ENCODE peak calls at places on chromosome 21, in ten cellular contexts. One of them, this sample, is unnamed.

GRCh38 chr21:41678016-41678935 is 88.6 kb downstream of the RIPK4 start:
- DNase-seq in head of caudate nucleus: no peak
- DNase-seq in activated T-helper 1 cell treated with Interleukin-2 at 50 U/mL for 16 hours: no peak
- DNase-seq in neural progenitor cell: no peak
- DNase-seq in esophagus squamous epithelium: no peak
- DNase-seq in AG09309: no peak
- DNase-seq in brain microvascular endothelial cell: no peak
- DNase-seq in CD8-positive, alpha-beta memory T cell: no peak
- DNase-seq in iPS-NIHi11: no peak
- DNase-seq in astrocyte of the cerebellum: no peak
- DNase-seq in this sample: no peak

GRCh38 chr21:28485301-28486022 is 507.2 kb downstream of the LTN1 start:
- DNase-seq in AG09309: peak
- DNase-seq in iPS-NIHi11: no peak
- DNase-seq in brain microvascular endothelial cell: peak
- DNase-seq in esophagus squamous epithelium: no peak
- DNase-seq in activated T-helper 1 cell treated with Interleukin-2 at 50 U/mL for 16 hours: no peak
- DNase-seq in astrocyte of the cerebellum: peak
- DNase-seq in head of caudate nucleus: no peak
- DNase-seq in CD8-positive, alpha-beta memory T cell: no peak
- DNase-seq in neural progenitor cell: no peak
- DNase-seq in this sample: no peak

GRCh38 chr21:31538821-31539220 is 120.7 kb upstream of the SOD1 start:
- DNase-seq in CD8-positive, alpha-beta memory T cell: no peak
- DNase-seq in activated T-helper 1 cell treated with Interleukin-2 at 50 U/mL for 16 hours: no peak
- DNase-seq in iPS-NIHi11: no peak
- DNase-seq in neural progenitor cell: no peak
- DNase-seq in astrocyte of the cerebellum: no peak
- DNase-seq in brain microvascular endothelial cell: no peak
- DNase-seq in head of caudate nucleus: no peak
- DNase-seq in esophagus squamous epithelium: no peak
- DNase-seq in AG09309: no peak
- DNase-seq in this sample: no peak

GRCh38 chr21:36103434-36103833 is 31.4 kb upstream of the CBR3 start:
- DNase-seq in iPS-NIHi11: no peak
- DNase-seq in astrocyte of the cerebellum: no peak
- DNase-seq in head of caudate nucleus: no peak
- DNase-seq in neural progenitor cell: no peak
- DNase-seq in esophagus squamous epithelium: no peak
- DNase-seq in AG09309: no peak
- DNase-seq in CD8-positive, alpha-beta memory T cell: no peak
- DNase-seq in activated T-helper 1 cell treated with Interleukin-2 at 50 U/mL for 16 hours: no peak
- DNase-seq in brain microvascular endothelial cell: no peak
- DNase-seq in this sample: no peak

GRCh38 chr21:44872568-44873355 is 728 bp downstream of the PTTG1IP start:
- DNase-seq in astrocyte of the cerebellum: no peak
- DNase-seq in CD8-positive, alpha-beta memory T cell: no peak
- DNase-seq in head of caudate nucleus: peak
- DNase-seq in iPS-NIHi11: peak
- DNase-seq in activated T-helper 1 cell treated with Interleukin-2 at 50 U/mL for 16 hours: no peak
- DNase-seq in brain microvascular endothelial cell: peak
- DNase-seq in AG09309: no peak
- DNase-seq in esophagus squamous epithelium: no peak
- DNase-seq in neural progenitor cell: peak
- DNase-seq in this sample: peak

GRCh38 chr21:15057290-15057689 is 7.5 kb downstream of the NRIP1 start:
- DNase-seq in CD8-positive, alpha-beta memory T cell: no peak
- DNase-seq in activated T-helper 1 cell treated with Interleukin-2 at 50 U/mL for 16 hours: no peak
- DNase-seq in head of caudate nucleus: no peak
- DNase-seq in iPS-NIHi11: no peak
- DNase-seq in neural progenitor cell: peak
- DNase-seq in astrocyte of the cerebellum: no peak
- DNase-seq in AG09309: no peak
- DNase-seq in esophagus squamous epithelium: no peak
- DNase-seq in brain microvascular endothelial cell: no peak
- DNase-seq in this sample: no peak

GRCh38 chr21:44995257-44995941 is 55.6 kb downstream of the SLX9 start:
- DNase-seq in neural progenitor cell: no peak
- DNase-seq in head of caudate nucleus: no peak
- DNase-seq in AG09309: no peak
- DNase-seq in brain microvascular endothelial cell: no peak
- DNase-seq in astrocyte of the cerebellum: no peak
- DNase-seq in activated T-helper 1 cell treated with Interleukin-2 at 50 U/mL for 16 hours: no peak
- DNase-seq in esophagus squamous epithelium: no peak
- DNase-seq in iPS-NIHi11: no peak
- DNase-seq in CD8-positive, alpha-beta memory T cell: no peak
- DNase-seq in this sample: no peak

GRCh38 chr21:27536319-27536718 is 569.4 kb upstream of the ADAMTS5 start:
- DNase-seq in brain microvascular endothelial cell: no peak
- DNase-seq in esophagus squamous epithelium: no peak
- DNase-seq in head of caudate nucleus: no peak
- DNase-seq in astrocyte of the cerebellum: no peak
- DNase-seq in neural progenitor cell: no peak
- DNase-seq in activated T-helper 1 cell treated with Interleukin-2 at 50 U/mL for 16 hours: no peak
- DNase-seq in CD8-positive, alpha-beta memory T cell: no peak
- DNase-seq in iPS-NIHi11: no peak
- DNase-seq in AG09309: no peak
- DNase-seq in this sample: no peak

GRCh38 chr21:37758997-37759396 is 157.3 kb downstream of the KCNJ6 start:
- DNase-seq in head of caudate nucleus: no peak
- DNase-seq in iPS-NIHi11: peak
- DNase-seq in astrocyte of the cerebellum: peak
- DNase-seq in brain microvascular endothelial cell: peak
- DNase-seq in AG09309: no peak
- DNase-seq in esophagus squamous epithelium: no peak
- DNase-seq in activated T-helper 1 cell treated with Interleukin-2 at 50 U/mL for 16 hours: no peak
- DNase-seq in neural progenitor cell: peak
- DNase-seq in CD8-positive, alpha-beta memory T cell: no peak
- DNase-seq in this sample: peak

GRCh38 chr21:35265170-35265877 is 216.2 kb upstream of the RUNX1 start:
- DNase-seq in neural progenitor cell: no peak
- DNase-seq in astrocyte of the cerebellum: peak
- DNase-seq in brain microvascular endothelial cell: peak
- DNase-seq in CD8-positive, alpha-beta memory T cell: no peak
- DNase-seq in activated T-helper 1 cell treated with Interleukin-2 at 50 U/mL for 16 hours: no peak
- DNase-seq in AG09309: no peak
- DNase-seq in head of caudate nucleus: no peak
- DNase-seq in iPS-NIHi11: no peak
- DNase-seq in esophagus squamous epithelium: no peak
- DNase-seq in this sample: peak

GRCh38 chr21:43881283-43881682 is 16.3 kb downstream of the AGPAT3 start:
- DNase-seq in iPS-NIHi11: no peak
- DNase-seq in AG09309: no peak
- DNase-seq in activated T-helper 1 cell treated with Interleukin-2 at 50 U/mL for 16 hours: no peak
- DNase-seq in CD8-positive, alpha-beta memory T cell: no peak
- DNase-seq in head of caudate nucleus: no peak
- DNase-seq in neural progenitor cell: no peak
- DNase-seq in esophagus squamous epithelium: no peak
- DNase-seq in brain microvascular endothelial cell: no peak
- DNase-seq in astrocyte of the cerebellum: no peak
- DNase-seq in this sample: no peak

GRCh38 chr21:31372176-31372765 is 28.2 kb upstream of the TIAM1 start:
- DNase-seq in activated T-helper 1 cell treated with Interleukin-2 at 50 U/mL for 16 hours: no peak
- DNase-seq in esophagus squamous epithelium: no peak
- DNase-seq in brain microvascular endothelial cell: no peak
- DNase-seq in head of caudate nucleus: no peak
- DNase-seq in astrocyte of the cerebellum: no peak
- DNase-seq in neural progenitor cell: no peak
- DNase-seq in CD8-positive, alpha-beta memory T cell: no peak
- DNase-seq in iPS-NIHi11: no peak
- DNase-seq in AG09309: no peak
- DNase-seq in this sample: no peak

GRCh38 chr21:44639331-44639655 is 2.1 kb downstream of the KRTAP10-10 start:
- DNase-seq in brain microvascular endothelial cell: no peak
- DNase-seq in esophagus squamous epithelium: no peak
- DNase-seq in AG09309: no peak
- DNase-seq in activated T-helper 1 cell treated with Interleukin-2 at 50 U/mL for 16 hours: no peak
- DNase-seq in astrocyte of the cerebellum: no peak
- DNase-seq in neural progenitor cell: no peak
- DNase-seq in head of caudate nucleus: no peak
- DNase-seq in iPS-NIHi11: no peak
- DNase-seq in CD8-positive, alpha-beta memory T cell: no peak
- DNase-seq in this sample: no peak

GRCh38 chr21:32951041-32951440 is 74.7 kb upstream of the OLIG2 start:
- DNase-seq in esophagus squamous epithelium: no peak
- DNase-seq in iPS-NIHi11: peak
- DNase-seq in neural progenitor cell: peak
- DNase-seq in brain microvascular endothelial cell: no peak
- DNase-seq in head of caudate nucleus: no peak
- DNase-seq in AG09309: no peak
- DNase-seq in activated T-helper 1 cell treated with Interleukin-2 at 50 U/mL for 16 hours: no peak
- DNase-seq in astrocyte of the cerebellum: no peak
- DNase-seq in CD8-positive, alpha-beta memory T cell: no peak
- DNase-seq in this sample: no peak

GRCh38 chr21:45432575-45433255 is 27.8 kb downstream of the COL18A1 start:
- DNase-seq in brain microvascular endothelial cell: peak
- DNase-seq in AG09309: no peak
- DNase-seq in astrocyte of the cerebellum: no peak
- DNase-seq in head of caudate nucleus: no peak
- DNase-seq in neural progenitor cell: no peak
- DNase-seq in esophagus squamous epithelium: no peak
- DNase-seq in activated T-helper 1 cell treated with Interleukin-2 at 50 U/mL for 16 hours: no peak
- DNase-seq in CD8-positive, alpha-beta memory T cell: no peak
- DNase-seq in iPS-NIHi11: no peak
- DNase-seq in this sample: peak

This sample was measured in endothelial cell of umbilical vein.